ENCODE peak calls at places on chromosomes 3 and 15, in eight cellular contexts. Z, H, U, F, I, N, L and J are unnamed samples.

GRCh38 chr15:90315276-90315982 is 36.7 kb upstream of the ZNF774 start:
- DNase-seq in F (no peak), U (peak; percentile 87), I (no peak), N (no peak), L (no peak), Z (peak; percentile 91), H (peak; percentile 78), J (peak; percentile 82)

GRCh38 chr3:125186800-125187598 is 25.5 kb downstream of the SLC12A8 start:
- DNase-seq in I (no peak), N (no peak), Z (no peak), H (no peak), F (no peak), L (peak; percentile 72), U (peak; percentile 56), J (no peak)

GRCh38 chr3:133997871-133998635 is 31.7 kb downstream of the SLCO2A1 start:
- DNase-seq in N (peak; percentile 41), U (no peak), F (no peak), Z (no peak), L (peak; percentile 33), I (no peak), H (no peak), J (no peak)

GRCh38 chr3:195385526-195385925 is 57.3 kb downstream of the ACAP2 start:
- DNase-seq in F (no peak), H (no peak), U (no peak), N (peak; percentile 38), L (peak; percentile 56), I (peak; percentile 18), Z (no peak), J (no peak)

GRCh38 chr3:110526732-110527727 is 544.6 kb upstream of the NECTIN3 start:
- DNase-seq in N (no peak), H (no peak), F (peak; percentile 57), L (peak; percentile 54), Z (no peak), U (no peak), I (peak; percentile 40), J (no peak)

GRCh38 chr3:150905766-150906165 is 527 bp upstream of the MINDY4B start:
- DNase-seq in N (no peak), L (no peak), Z (no peak), H (no peak), I (no peak), U (no peak), F (no peak), J (no peak)

GRCh38 chr3:48057521-48057920 is 41.3 kb upstream of the MAP4 start:
- DNase-seq in H (no peak), L (no peak), Z (no peak), F (no peak), I (no peak), N (no peak), U (no peak), J (no peak)

GRCh38 chr3:108117245-108117644 is 26.4 kb upstream of the CD47 start:
- DNase-seq in F (no peak), Z (no peak), N (peak; percentile 6), U (no peak), H (no peak), I (no peak), L (no peak), J (no peak)

GRCh38 chr3:120350431-120350941 is 1.3 kb upstream of the LRRC58 start:
- DNase-seq in N (no peak), Z (no peak), F (peak; percentile 32), L (no peak), H (peak; percentile 63), U (peak; percentile 68), I (no peak), J (peak; percentile 30)

GRCh38 chr3:38586546-38587520 is 62.7 kb downstream of the SCN5A start:
- DNase-seq in F (no peak), H (no peak), L (peak; percentile 30), Z (no peak), N (no peak), I (no peak), U (no peak), J (no peak)

GRCh38 chr3:185824051-185824466 is 783 bp downstream of the IGF2BP2 start:
- DNase-seq in I (peak; percentile 32), Z (no peak), F (no peak), H (peak; percentile 43), N (peak; percentile 52), L (peak; percentile 80), U (peak; percentile 74), J (peak; percentile 30)

GRCh38 chr3:143597774-143598652 is 250.3 kb downstream of the SLC9A9 start:
- DNase-seq in H (no peak), Z (no peak), F (no peak), U (no peak), L (no peak), I (no peak), N (peak; percentile 10), J (no peak)

GRCh38 chr15:42759093-42759492 is 22.2 kb upstream of the CDAN1 start:
- DNase-seq in F (no peak), Z (no peak), H (no peak), I (no peak), L (peak; percentile 48), U (no peak), N (no peak), J (no peak)

DNA sequence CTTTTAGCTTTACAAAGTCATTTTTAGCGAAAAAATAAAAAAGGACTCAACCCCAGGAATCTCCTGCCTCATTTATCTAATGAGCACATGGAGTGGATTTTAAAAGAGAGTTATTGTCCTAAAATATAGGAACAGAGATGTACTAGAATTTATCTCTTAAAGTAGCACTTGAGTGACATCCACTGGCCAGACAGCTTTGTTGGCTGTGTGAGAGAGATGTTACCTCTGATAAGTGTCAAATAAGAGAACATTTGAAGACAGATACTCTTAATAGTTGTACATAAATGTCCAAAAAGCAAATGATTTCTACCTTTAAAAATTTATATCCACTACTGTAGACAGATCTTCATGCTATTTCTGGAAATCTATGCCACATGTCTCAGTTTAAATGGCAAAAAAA is 12.3 kb upstream of the MFSD1 start:
- DNase-seq in U (no peak), N (no peak), Z (peak; percentile 51), L (no peak), H (no peak), I (no peak), F (no peak), J (no peak)
- H3K4me1 ChIP-seq in U (no peaks in the 10 kb centered on the region), N (no peaks in the 10 kb centered on the region), Z (peaks cover 4% of the 10 kb centered on the region), L (no peaks in the 10 kb centered on the region), H (no peaks in the 10 kb centered on the region), I (no peaks in the 10 kb centered on the region), F (peaks cover 6% of the 10 kb centered on the region), J (no peaks in the 10 kb centered on the region)

GRCh38 chr3:41207355-41207754 is 8.1 kb downstream of the CTNNB1 start:
- DNase-seq in H (no peak), Z (no peak), I (no peak), F (no peak), L (no peak), N (peak; percentile 40), U (no peak), J (peak; percentile 24)

GRCh38 chr3:41209646-41210045 is 10.3 kb downstream of the CTNNB1 start:
- DNase-seq in I (no peak), L (no peak), H (no peak), F (no peak), U (no peak), N (no peak), Z (no peak), J (no peak)

GRCh38 chr3:41210966-41211365 is 11.7 kb downstream of the CTNNB1 start:
- DNase-seq in L (no peak), Z (no peak), N (no peak), F (no peak), U (no peak), I (no peak), H (no peak), J (no peak)

GRCh38 chr3:41205591-41205990 is 6.3 kb downstream of the CTNNB1 start:
- DNase-seq in N (no peak), L (no peak), I (no peak), U (no peak), H (no peak), Z (no peak), F (no peak), J (no peak)

DNA sequence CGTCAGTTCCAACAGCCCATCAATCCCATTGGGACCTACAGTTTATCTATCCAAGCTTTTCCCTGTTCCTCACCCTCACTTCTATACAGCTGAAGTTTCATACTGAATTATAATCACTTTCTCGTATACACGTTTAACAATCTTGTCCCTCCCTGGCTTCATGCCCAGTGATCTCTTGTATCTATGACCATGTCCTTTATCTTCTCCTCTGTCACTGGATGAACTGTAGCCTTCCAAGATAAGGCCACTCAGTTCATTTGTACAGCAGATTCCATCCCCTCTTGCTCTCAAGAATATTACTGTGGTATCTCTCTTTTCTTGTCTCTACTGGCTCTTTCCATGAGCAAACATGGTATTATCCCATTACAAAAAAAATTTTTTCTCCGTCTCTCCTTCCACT is 9.2 kb downstream of the CTNNB1 start:
- DNase-seq in F (no peak), L (no peak), Z (no peak), N (no peak), H (no peak), U (no peak), I (no peak), J (no peak)
- H3K4me1 ChIP-seq in F (peaks cover 12% of the 10 kb centered on the region), L (peaks cover 17% of the 10 kb centered on the region), Z (peaks cover 4% of the 10 kb centered on the region), N (peaks cover 70% of the 10 kb centered on the region), H (peaks cover 14% of the 10 kb centered on the region), U (peaks cover 3% of the 10 kb centered on the region), I (peaks cover 9% of the 10 kb centered on the region), J (peaks cover 60% of the 10 kb centered on the region)

GRCh38 chr3:188214442-188214841 is 60.5 kb downstream of the LPP start:
- DNase-seq in L (no peak), H (no peak), N (no peak), F (no peak), I (no peak), U (no peak), Z (no peak), J (peak; percentile 23)
- H3K4me1 ChIP-seq in L (peaks cover 5% of the 10 kb centered on the region), H (peaks cover 18% of the 10 kb centered on the region), N (peaks cover 25% of the 10 kb centered on the region), F (no peaks in the 10 kb centered on the region), I (no peaks in the 10 kb centered on the region), U (peaks cover 18% of the 10 kb centered on the region), Z (no peaks in the 10 kb centered on the region), J (peaks cover 16% of the 10 kb centered on the region)

DNA sequence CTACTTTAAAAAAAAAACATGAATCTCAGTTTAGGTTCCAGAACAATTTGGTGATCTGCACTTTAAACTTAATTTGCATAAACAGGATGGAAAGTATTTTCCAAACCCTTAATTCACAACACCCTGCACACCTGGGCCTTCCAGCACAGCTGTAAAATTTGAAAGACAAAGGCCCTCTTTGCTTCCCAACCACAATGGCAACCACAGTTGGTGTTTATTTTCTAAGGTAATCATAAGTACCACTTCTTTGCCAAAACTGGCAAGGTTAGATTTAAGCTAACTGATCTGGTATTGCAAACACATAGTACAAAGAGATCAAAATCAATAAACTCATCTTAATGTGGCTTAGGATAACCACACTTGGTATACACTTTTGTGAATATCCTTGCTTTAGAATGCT is 4.1 kb downstream of the LRIG1 start:
- DNase-seq in Z (no peak), L (no peak), I (no peak), F (no peak), H (no peak), U (no peak), N (no peak), J (no peak)
- H3K4me1 ChIP-seq in Z (peaks cover 32% of the 10 kb centered on the region), L (peaks cover 40% of the 10 kb centered on the region), I (peaks cover 57% of the 10 kb centered on the region), F (peaks cover 31% of the 10 kb centered on the region), H (peaks cover 13% of the 10 kb centered on the region), U (peaks cover 6% of the 10 kb centered on the region), N (peaks cover 60% of the 10 kb centered on the region), J (peaks cover 77% of the 10 kb centered on the region)

DNA sequence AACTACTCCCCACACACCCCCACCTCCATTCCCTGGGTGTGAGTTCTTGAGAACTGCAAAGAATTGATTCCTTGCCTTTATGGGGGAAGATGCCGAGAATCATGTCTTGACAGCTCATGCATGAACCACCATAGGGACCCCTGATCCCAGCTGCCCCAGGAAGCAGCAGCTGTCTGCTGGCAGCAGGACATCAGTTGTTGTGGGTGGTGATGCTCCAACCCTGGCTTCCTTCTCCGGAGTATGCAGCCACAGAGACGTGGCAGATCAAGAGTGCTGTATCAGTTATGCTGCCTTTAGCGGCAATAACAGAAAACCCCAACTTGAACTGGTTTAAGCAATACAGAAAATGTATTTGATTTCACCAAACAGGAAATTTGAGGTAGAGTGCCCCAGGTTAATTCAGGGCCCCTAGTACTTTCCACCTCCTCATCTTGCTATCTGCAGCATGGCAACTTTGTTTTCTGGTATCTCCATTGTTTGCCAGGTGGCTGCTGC is 92.2 kb upstream of the TNFAIP8L3 start:
- DNase-seq in U (no peak), L (no peak), Z (no peak), I (no peak), N (no peak), H (no peak), F (no peak), J (no peak)
- H3K4me1 ChIP-seq in U (peaks cover 4% of the 10 kb centered on the region), L (no peaks in the 10 kb centered on the region), Z (no peaks in the 10 kb centered on the region), I (no peaks in the 10 kb centered on the region), N (peaks cover 51% of the 10 kb centered on the region), H (no peaks in the 10 kb centered on the region), F (peaks cover 8% of the 10 kb centered on the region), J (no peaks in the 10 kb centered on the region)